ENCODE peak calls at places on chromosomes 3 and 15, in six cellular contexts. G is CD4-positive, alpha-beta T cell; F is AG08395; O is left cardiac atrium; T is GM20000; U is NCI-H2081. H is an unnamed sample.

GRCh38 chr3:15284121-15284889 is 48.1 kb downstream of the SH3BP5 start:
- DNase-seq in F (no peak), G (no peak), T (no peak), O (peak), U (peak), H (peak)

GRCh38 chr15:61657461-61657860 is 402.8 kb downstream of the VPS13C start:
- DNase-seq in T (no peak), O (no peak), G (no peak), U (no peak), F (no peak), H (no peak)

GRCh38 chr3:146077181-146077580 is 83.8 kb downstream of the PLOD2 start:
- DNase-seq in U (no peak), O (no peak), G (no peak), F (no peak), T (no peak), H (no peak)

GRCh38 chr15:31268911-31269784 is 57.5 kb upstream of the KLF13 start:
- DNase-seq in O (no peak), U (no peak), G (no peak), F (no peak), T (no peak), H (peak)

GRCh38 chr3:65632409-65632808 is 406.3 kb downstream of the MAGI1 start:
- DNase-seq in T (no peak), G (no peak), O (no peak), F (no peak), U (no peak), H (no peak)

GRCh38 chr15:86267892-86268291 is 188.2 kb downstream of the AGBL1 start:
- DNase-seq in T (no peak), U (no peak), F (no peak), G (no peak), O (no peak), H (no peak)

GRCh38 chr3:172466553-172467130 is 18.4 kb upstream of the GHSR start:
- DNase-seq in T (no peak), U (no peak), O (no peak), G (no peak), F (no peak), H (no peak)

GRCh38 chr3:130341388-130341787 is 4.1 kb upstream of the COL6A5 start:
- DNase-seq in F (no peak), U (no peak), T (no peak), O (no peak), G (no peak), H (peak)

GRCh38 chr3:139096670-139097069 is 52.0 kb upstream of the PRR23C start:
- DNase-seq in F (no peak), T (no peak), G (no peak), O (no peak), U (no peak), H (no peak)

GRCh38 chr15:54374184-54374947 is 396.1 kb downstream of the UNC13C start:
- DNase-seq in O (no peak), G (no peak), T (no peak), U (no peak), F (no peak), H (no peak)

GRCh38 chr15:50148362-50148963 is 29.4 kb upstream of the ATP8B4 start:
- DNase-seq in O (no peak), T (no peak), U (peak), G (no peak), F (peak), H (no peak)

GRCh38 chr3:81758275-81758674 is 3.2 kb downstream of the GBE1 start:
- DNase-seq in O (no peak), F (peak), U (no peak), T (no peak), G (no peak), H (no peak)

GRCh38 chr15:31740203-31740602 is 290.1 kb upstream of the CHRNA7 start:
- DNase-seq in U (no peak), T (no peak), O (no peak), F (no peak), G (no peak), H (no peak)

GRCh38 chr15:36917411-36918267 is 182.7 kb downstream of the MEIS2 start:
- DNase-seq in T (no peak), F (no peak), U (no peak), G (no peak), O (no peak), H (no peak)

GRCh38 chr15:101540480-101541239 is 51.2 kb upstream of the PCSK6 start:
- DNase-seq in T (no peak), G (no peak), U (no peak), F (no peak), O (no peak), H (no peak)

H was measured in NCI-H2107.